ENCODE peak calls at places on chromosomes 12 and 14, in five cellular contexts. Q is hepatocyte, R is IMR-90, N is H9, U is mammary epithelial cell. Y is an unnamed sample.

GRCh38 chr14:36665887-36666415 is 4.3 kb downstream of the PAX9 start:
- DNase-seq in Q (no peak), R (no peak), N (peak; percentile 31), U (no peak), Y (no peak)

GRCh38 chr12:26523708-26524150 is 309.3 kb downstream of the ITPR2 start:
- DNase-seq in Q (peak; percentile 92), R (peak; percentile 93), N (no peak), U (peak; percentile 92), Y (peak; percentile 71)

GRCh38 chr14:20667957-20668356 is 16.4 kb upstream of the RNASE4 start:
- DNase-seq in Q (no peak), R (no peak), N (no peak), U (no peak), Y (no peak)

GRCh38 chr12:27970391-27970980 is 2.0 kb downstream of the PTHLH start:
- DNase-seq in Q (peak; percentile 47), R (peak; percentile 29), N (peak; percentile 57), U (peak; percentile 66), Y (peak; percentile 89)

GRCh38 chr12:62530596-62530995 is 64.0 kb downstream of the MON2 start:
- DNase-seq in Q (no peak), R (peak; percentile 95), N (no peak), U (no peak), Y (no peak)

GRCh38 chr12:65856521-65856920 is 32.2 kb downstream of the HMGA2 start:
- DNase-seq in Q (no peak), R (no peak), N (no peak), U (no peak), Y (no peak)

GRCh38 chr14:97692084-97692483 is 894.9 kb downstream of the VRK1 start:
- DNase-seq in Q (no peak), R (no peak), N (no peak), U (no peak), Y (no peak)

GRCh38 chr12:5329118-5329517 is 102.8 kb upstream of the NTF3 start:
- DNase-seq in Q (no peak), R (no peak), N (peak; percentile 44), U (no peak), Y (no peak)

GRCh38 chr12:2876431-2877046 is 435 bp downstream of the FOXM1 start:
- DNase-seq in Q (no peak), R (no peak), N (no peak), U (peak; percentile 48), Y (peak; percentile 77)

GRCh38 chr12:14643247-14643646 is 53.2 kb downstream of the GUCY2C start:
- DNase-seq in Q (no peak), R (no peak), N (no peak), U (no peak), Y (no peak)

GRCh38 chr12:131242741-131243496 is 289.2 kb downstream of the ADGRD1 start:
- DNase-seq in Q (peak; percentile 28), R (no peak), N (peak; percentile 82), U (no peak), Y (peak; percentile 65)

GRCh38 chr14:52860209-52860608 is 68.8 kb upstream of the GNPNAT1 start:
- DNase-seq in Q (no peak), R (no peak), N (no peak), U (no peak), Y (no peak)

GRCh38 chr14:31895206-31895605 is 181.9 kb upstream of the ARHGAP5 start:
- DNase-seq in Q (peak; percentile 26), R (peak; percentile 89), N (no peak), U (peak; percentile 87), Y (no peak)

GRCh38 chr12:95674631-95675030 is 115.9 kb downstream of the NTN4 start:
- DNase-seq in Q (peak; percentile 44), R (no peak), N (no peak), U (no peak), Y (peak; percentile 15)

GRCh38 chr14:55117816-55118441 is 11.1 kb upstream of the LGALS3 start:
- DNase-seq in Q (no peak), R (no peak), N (no peak), U (peak; percentile 69), Y (no peak)

GRCh38 chr14:87457727-87458126 is 535.3 kb downstream of the GALC start:
- DNase-seq in Q (no peak), R (no peak), N (no peak), U (peak; percentile 13), Y (no peak)

GRCh38 chr14:62123959-62124358 is 361.7 kb downstream of the SNAPC1 start:
- DNase-seq in Q (no peak), R (no peak), N (no peak), U (no peak), Y (no peak)

GRCh38 chr14:89289477-89289876 is 127.6 kb downstream of the FOXN3 start:
- DNase-seq in Q (no peak), R (no peak), N (no peak), U (no peak), Y (no peak)

GRCh38 chr14:54699087-54699530 is 132.2 kb downstream of the SAMD4A start:
- DNase-seq in Q (peak; percentile 32), R (no peak), N (peak; percentile 38), U (no peak), Y (peak; percentile 68)

GRCh38 chr12:108468149-108468968 is 46.7 kb upstream of the FICD start:
- DNase-seq in Q (peak; percentile 75), R (peak; percentile 20), N (no peak), U (peak; percentile 19), Y (no peak)

GRCh38 chr14:94098359-94098758 is 12.2 kb upstream of the IFI27 start:
- DNase-seq in Q (no peak), R (no peak), N (peak; percentile 3), U (no peak), Y (no peak)

GRCh38 chr12:81627336-81628189 is 131.6 kb downstream of the PPFIA2 start:
- DNase-seq in Q (peak; percentile 65), R (peak; percentile 36), N (no peak), U (peak; percentile 23), Y (no peak)
- TF ChIP-seq CTCF in Q (peak; percentile 83), R (peak; percentile 55), N (peak; percentile 80), U (peak; percentile 62), Y (peak; percentile 67)

GRCh38 chr12:116597886-116598285 is 38.7 kb downstream of the MAP1LC3B2 start:
- DNase-seq in Q (no peak), R (no peak), N (no peak), U (no peak), Y (no peak)

GRCh38 chr12:116600959-116601358 is 41.8 kb downstream of the MAP1LC3B2 start:
- DNase-seq in Q (no peak), R (no peak), N (no peak), U (no peak), Y (no peak)

GRCh38 chr12:116599285-116600122 is 40.3 kb downstream of the MAP1LC3B2 start:
- DNase-seq in Q (peak; percentile 84), R (peak; percentile 58), N (peak; percentile 86), U (peak; percentile 27), Y (peak; percentile 84)

GRCh38 chr12:116601524-116601923 is 42.3 kb downstream of the MAP1LC3B2 start:
- DNase-seq in Q (no peak), R (peak; percentile 46), N (no peak), U (peak; percentile 48), Y (no peak)

GRCh38 chr12:116598341-116599284 is 39.4 kb downstream of the MAP1LC3B2 start:
- DNase-seq in Q (peak; percentile 50), R (no peak), N (no peak), U (no peak), Y (no peak)
- H2AFZ ChIP-seq in Q (peak overlapping the region; percentile 5), R (peak overlapping the region; percentile 23), N (no peak overlapping the region), U (peak overlapping the region; percentile 70), Y (peak overlapping the region; percentile 92)

GRCh38 chr12:50256761-50257160 is 26.6 kb downstream of the LIMA1 start:
- DNase-seq in Q (no peak), R (no peak), N (no peak), U (no peak), Y (no peak)
- H3K4me1 ChIP-seq in Q (peaks cover 35% of the 10 kb centered on the region), R (peaks cover 18% of the 10 kb centered on the region), N (no peaks in the 10 kb centered on the region), U (peaks cover 57% of the 10 kb centered on the region), Y (peaks cover 26% of the 10 kb centered on the region)

GRCh38 chr12:15910864-15911696 is at the start of gene DERA:
- DNase-seq in Q (peak; percentile 90), R (peak; percentile 68), N (peak; percentile 89), U (peak; percentile 78), Y (peak; percentile 93)
- TF ChIP-seq CTCF in Q (no peak), R (no peak), N (no peak), U (no peak), Y (no peak)